ENCODE peak calls at places on chromosome 14, in five cellular contexts. L is neuronal stem cell, B is IMR-90, I is H9, W is mesenchymal stem cell. J is an unnamed sample.

GRCh38 chr14:94875256-94875655 is 105.3 kb upstream of the GSC start:
- DNase-seq in W (no peak), L (no peak), I (no peak), B (no peak), J (no peak)

GRCh38 chr14:64673748-64674147 is 30.5 kb upstream of the PLEKHG3 start:
- DNase-seq in B (no peak), I (no peak), W (no peak), L (no peak), J (no peak)

GRCh38 chr14:29926701-29927595 is 699 bp downstream of the PRKD1 start:
- DNase-seq in B (peak), I (peak), L (peak), W (peak), J (peak)

GRCh38 chr14:58898655-58899316 is 261.0 kb downstream of the DACT1 start:
- DNase-seq in L (no peak), I (no peak), W (peak), B (peak), J (no peak)

GRCh38 chr14:77607741-77608302 is 8.6 kb downstream of the SPTLC2 start:
- DNase-seq in W (no peak), I (peak), B (no peak), L (no peak), J (no peak)

GRCh38 chr14:100130471-100130870 is 29.0 kb downstream of the DEGS2 start:
- DNase-seq in L (no peak), W (no peak), B (no peak), I (no peak), J (no peak)

GRCh38 chr14:22558221-22558913 is 30.7 kb downstream of the DAD1 start:
- DNase-seq in I (peak), W (no peak), L (no peak), B (no peak), J (peak)

GRCh38 chr14:101010293-101010692 is 106.8 kb upstream of the RTL1 start:
- DNase-seq in I (peak), W (no peak), L (no peak), B (no peak), J (no peak)

GRCh38 chr14:56754966-56755365 is 55.3 kb downstream of the OTX2 start:
- DNase-seq in L (no peak), B (no peak), W (no peak), I (no peak), J (no peak)

GRCh38 chr14:100708349-100709217 is 18.1 kb upstream of the DLK1 start:
- DNase-seq in B (peak), I (peak), L (no peak), W (peak), J (peak)

GRCh38 chr14:95043732-95044462 is 113.4 kb downstream of the DICER1 start:
- DNase-seq in L (no peak), B (no peak), W (no peak), I (peak), J (peak)

GRCh38 chr14:79511146-79511545 is 700.2 kb downstream of the DIO2 start:
- DNase-seq in I (no peak), W (peak), L (no peak), B (peak), J (no peak)

GRCh38 chr14:96130854-96131253 is 73.8 kb upstream of the BDKRB2 start:
- DNase-seq in I (no peak), L (no peak), B (peak), W (peak), J (no peak)

GRCh38 chr14:59187802-59188460 is 536 bp upstream of the DAAM1 start:
- DNase-seq in B (no peak), I (no peak), L (no peak), W (no peak), J (no peak)

GRCh38 chr14:20469890-20470858 is 968 bp downstream of the PNP start:
- DNase-seq in B (peak), W (peak), L (no peak), I (peak), J (peak)

GRCh38 chr14:74207943-74208342 is 31.3 kb upstream of the VSX2 start:
- DNase-seq in I (peak), W (no peak), B (no peak), L (no peak), J (no peak)

GRCh38 chr14:37623552-37623951 is 28.1 kb downstream of the TTC6 start:
- DNase-seq in L (no peak), I (no peak), W (peak), B (peak), J (no peak)

GRCh38 chr14:95156765-95157194 is 549 bp downstream of the DICER1 start:
- DNase-seq in B (peak), I (peak), L (no peak), W (no peak), J (peak)

GRCh38 chr14:56730468-56731145 is 79.7 kb downstream of the OTX2 start:
- DNase-seq in L (no peak), I (peak), W (no peak), B (no peak), J (no peak)

GRCh38 chr14:99263564-99264330 is 8.2 kb downstream of the BCL11B start:
- DNase-seq in I (no peak), L (no peak), W (no peak), B (no peak), J (no peak)

GRCh38 chr14:63682727-63683593 is 41.3 kb upstream of the WDR89 start:
- DNase-seq in B (no peak), W (no peak), L (no peak), I (no peak), J (no peak)

GRCh38 chr14:70987042-70987441 is 79.8 kb downstream of the PCNX1 start:
- DNase-seq in I (no peak), B (peak), W (peak), L (no peak), J (no peak)

GRCh38 chr14:50666772-50667490 is 1.2 kb downstream of the SAV1 start:
- DNase-seq in B (peak), W (peak), I (peak), L (peak), J (no peak)

GRCh38 chr14:81594012-81594411 is 60.4 kb upstream of the SEL1L start:
- DNase-seq in W (no peak), I (no peak), L (peak), B (no peak), J (no peak)

GRCh38 chr14:75200451-75200850 is 24.0 kb upstream of the TMED10 start:
- DNase-seq in I (peak), W (no peak), B (no peak), L (no peak), J (no peak)

GRCh38 chr14:88516742-88517418 is 37.9 kb downstream of the PTPN21 start:
- DNase-seq in B (no peak), W (no peak), L (peak), I (no peak), J (no peak)

GRCh38 chr14:22221508-22221907 is 367.5 kb downstream of the DAD1 start:
- DNase-seq in W (peak), B (peak), I (no peak), L (no peak), J (no peak)

DNA sequence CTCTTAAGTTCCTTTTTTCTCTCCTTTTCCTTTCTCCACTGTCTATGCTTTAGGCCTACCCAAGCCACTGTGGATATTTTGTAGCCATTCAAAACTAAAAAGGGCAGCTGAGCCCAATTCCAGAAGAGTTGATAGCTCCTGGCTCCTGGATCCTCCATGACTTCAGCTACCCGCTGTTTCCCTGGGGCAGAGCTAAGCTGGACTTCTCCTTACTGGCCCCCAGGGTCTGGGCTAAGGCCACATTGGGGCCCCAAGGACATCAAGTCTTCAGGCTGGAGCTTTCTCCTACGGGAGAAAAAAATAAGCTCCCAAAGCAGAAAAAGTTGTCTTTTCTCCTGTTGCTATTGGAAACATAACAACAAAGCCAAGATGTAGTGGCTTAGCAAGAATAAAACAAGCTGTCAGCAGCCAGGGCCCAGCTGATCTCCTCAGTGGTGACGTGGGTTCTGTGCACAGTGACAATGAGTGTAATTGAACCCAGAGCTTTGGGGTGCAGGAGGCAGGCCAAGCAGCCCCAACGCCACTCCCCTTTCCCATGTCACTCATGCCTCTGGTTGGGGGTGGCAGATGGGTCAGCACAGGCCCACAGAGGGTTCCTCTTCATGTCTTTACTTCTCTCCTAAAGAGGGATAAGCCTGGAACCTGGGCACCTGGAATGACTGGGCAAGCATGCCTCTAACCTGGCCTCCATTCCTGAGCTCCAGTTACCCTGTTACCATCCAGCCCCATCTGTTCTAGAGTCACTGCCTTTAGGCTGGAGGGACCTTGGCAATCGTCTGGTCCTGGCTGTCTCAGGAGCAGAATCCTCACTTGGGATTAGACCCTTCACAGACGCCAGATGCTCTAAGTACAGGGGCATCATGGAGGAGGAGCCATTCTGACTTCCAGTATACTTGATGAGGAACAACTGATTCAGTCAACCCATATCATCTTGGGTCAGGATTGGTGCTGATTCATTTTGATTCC is 171.2 kb downstream of the ZFP36L1 start:
- DNase-seq in L (no peak), B (peak), I (no peak), W (peak), J (no peak)
- H3K14ac ChIP-seq in L (no peak), B (peak), I (no peak), W (peak), J (no peak)

GRCh38 chr14:67483599-67484270 is 4.8 kb downstream of the TMEM229B start:
- DNase-seq in I (no peak), L (no peak), W (no peak), B (no peak), J (no peak)
- H3K14ac ChIP-seq in I (no peak), L (no peak), W (no peak), B (no peak), J (no peak)

GRCh38 chr14:52694761-52695480 is 437 bp downstream of the ERO1A start:
- DNase-seq in I (no peak), W (peak), L (peak), B (peak), J (no peak)
- H3K14ac ChIP-seq in I (peak), W (peak), L (peak), B (peak), J (no peak)

GRCh38 chr14:72815459-72815858 is 78.4 kb downstream of the DPF3 start:
- DNase-seq in L (no peak), B (no peak), I (no peak), W (no peak), J (no peak)

GRCh38 chr14:72810201-72810600 is 83.7 kb downstream of the DPF3 start:
- DNase-seq in L (no peak), B (no peak), I (no peak), W (no peak), J (no peak)

GRCh38 chr14:72809063-72809462 is 84.8 kb downstream of the DPF3 start:
- DNase-seq in B (no peak), W (no peak), I (no peak), L (no peak), J (no peak)

GRCh38 chr14:72808564-72808963 is 85.3 kb downstream of the DPF3 start:
- DNase-seq in L (no peak), I (no peak), W (no peak), B (no peak), J (no peak)

GRCh38 chr14:72812292-72812851 is 81.5 kb downstream of the DPF3 start:
- DNase-seq in W (no peak), I (peak), L (no peak), B (no peak), J (no peak)
- H3K14ac ChIP-seq in W (no peak), I (no peak), L (no peak), B (no peak), J (no peak)

DNA sequence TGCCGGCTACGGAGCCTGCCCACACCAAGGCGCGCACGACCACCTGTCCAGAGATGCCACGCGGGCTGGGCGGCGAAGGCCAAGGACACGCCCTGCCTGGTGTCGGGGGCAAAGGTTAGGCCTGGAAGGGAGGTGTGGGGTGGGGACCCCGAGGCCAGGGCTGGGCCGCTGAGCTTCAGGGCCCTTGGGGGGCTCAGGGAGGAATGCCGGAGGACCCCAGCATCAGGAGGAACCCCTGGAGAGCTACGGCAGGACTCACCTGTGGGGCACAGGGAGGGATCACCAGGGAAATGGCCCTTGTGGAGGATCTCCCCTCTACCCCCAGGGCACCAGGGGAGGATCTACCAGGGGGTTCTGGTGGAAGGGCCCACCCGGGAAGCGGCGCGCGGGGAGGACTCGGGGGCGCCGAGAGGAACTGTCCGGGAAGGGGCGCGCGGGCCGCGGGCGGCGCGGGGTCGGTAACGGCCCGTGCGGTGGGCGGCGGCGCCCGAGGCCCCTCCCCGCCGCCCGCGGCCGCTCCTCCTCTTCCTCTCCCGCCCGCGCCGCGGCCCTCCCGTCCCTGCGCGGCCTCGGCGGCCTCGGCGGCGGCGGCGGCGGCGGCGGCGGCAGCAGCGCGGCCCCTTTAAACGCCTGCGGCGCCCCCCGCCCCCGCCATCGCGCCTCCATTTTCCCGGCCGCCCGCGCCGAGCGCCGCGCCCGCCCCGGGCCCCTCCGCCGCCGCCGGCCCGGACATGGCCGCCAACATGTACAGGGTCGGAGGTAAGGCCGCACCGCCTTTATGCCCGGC is at the start of gene MTA1:
- DNase-seq in B (peak), W (peak), I (no peak), L (peak), J (no peak)
- H3K14ac ChIP-seq in B (peak), W (peak), I (peak), L (peak), J (no peak)

GRCh38 chr14:104148433-104149277 is 10.3 kb downstream of the KIF26A start:
- DNase-seq in W (peak), L (no peak), B (no peak), I (no peak), J (peak)
- H3K14ac ChIP-seq in W (peak), L (peak), B (no peak), I (no peak), J (no peak)

DNA sequence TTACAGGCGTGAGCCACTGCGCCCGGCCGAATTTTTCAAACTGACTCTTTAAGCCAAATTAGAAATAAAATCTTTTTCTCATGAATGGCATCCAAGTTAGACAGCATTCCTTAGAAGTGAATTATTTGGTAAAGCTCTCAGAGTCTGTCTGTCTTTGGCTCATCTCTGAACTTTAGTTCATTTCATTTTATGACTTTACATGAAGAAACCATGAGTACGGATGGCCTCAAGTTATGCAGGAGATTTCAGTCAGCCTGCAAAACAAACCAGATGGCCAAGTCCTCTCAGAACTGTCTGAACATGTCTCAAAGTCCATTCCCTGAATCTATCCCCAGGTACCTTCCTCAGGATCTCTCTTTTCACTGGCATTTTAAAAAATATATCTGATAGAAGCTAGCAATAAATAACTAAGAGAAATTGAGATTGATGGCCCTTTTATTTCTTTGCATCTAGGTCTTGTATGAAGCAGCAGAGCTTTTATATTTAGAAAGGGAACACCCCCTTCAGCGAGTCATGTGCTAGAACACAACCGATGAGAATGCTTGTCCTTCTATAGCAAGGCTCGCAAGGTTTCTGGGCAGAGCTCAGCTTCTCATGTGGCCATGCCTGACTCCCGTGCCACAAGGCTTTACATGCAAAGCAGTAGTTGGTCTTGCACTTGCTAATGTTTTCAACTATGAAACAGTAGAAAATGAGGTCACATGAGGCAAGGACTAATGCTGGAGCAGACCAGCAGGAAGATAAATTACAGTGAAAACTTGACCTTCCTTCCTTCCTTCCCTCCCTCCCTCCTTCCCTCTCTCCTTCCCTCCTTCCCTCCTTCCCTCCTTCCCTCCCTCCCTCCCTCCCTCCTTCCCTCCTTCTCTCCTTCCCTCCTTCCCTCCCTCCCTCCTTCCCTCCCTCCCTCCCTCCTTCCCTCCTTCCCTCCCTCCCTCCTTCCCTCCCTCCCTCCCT is 125.0 kb downstream of the AKAP6 start:
- DNase-seq in I (no peak), L (no peak), W (peak), B (peak), J (no peak)
- H3K14ac ChIP-seq in I (no peak), L (no peak), W (no peak), B (no peak), J (no peak)

GRCh38 chr14:68082698-68083291 is 263.2 kb downstream of the RAD51B start:
- DNase-seq in W (no peak), B (no peak), I (no peak), L (no peak), J (no peak)

GRCh38 chr14:68084256-68084655 is 264.7 kb downstream of the RAD51B start:
- DNase-seq in I (no peak), L (no peak), B (peak), W (peak), J (no peak)

GRCh38 chr14:68089146-68089715 is 269.7 kb downstream of the RAD51B start:
- DNase-seq in L (no peak), W (peak), B (peak), I (no peak), J (no peak)

GRCh38 chr14:68085742-68086141 is 266.2 kb downstream of the RAD51B start:
- DNase-seq in I (no peak), B (no peak), W (no peak), L (no peak), J (no peak)

GRCh38 chr14:68088463-68088862 is 268.9 kb downstream of the RAD51B start:
- DNase-seq in W (no peak), L (no peak), I (no peak), B (peak), J (no peak)
- H3K14ac ChIP-seq in W (no peak), L (no peak), I (no peak), B (peak), J (no peak)

GRCh38 chr14:61409782-61410181 is 88.4 kb downstream of the PRKCH start:
- DNase-seq in I (no peak), B (no peak), W (no peak), L (no peak), J (no peak)

GRCh38 chr14:61404637-61405036 is 83.3 kb downstream of the PRKCH start:
- DNase-seq in L (no peak), I (no peak), W (no peak), B (no peak), J (no peak)

GRCh38 chr14:61406670-61407069 is 85.3 kb downstream of the PRKCH start:
- DNase-seq in W (no peak), L (no peak), B (no peak), I (no peak), J (no peak)

GRCh38 chr14:61406198-61406597 is 84.8 kb downstream of the PRKCH start:
- DNase-seq in L (peak), B (no peak), W (no peak), I (peak), J (no peak)

GRCh38 chr14:61408498-61408897 is 87.1 kb downstream of the PRKCH start:
- DNase-seq in B (no peak), L (no peak), W (no peak), I (no peak), J (no peak)
- H3K14ac ChIP-seq in B (no peak), L (no peak), W (no peak), I (no peak), J (no peak)

J was measured in H1.